ENCODE peak calls at places on chromosomes 12 and 14, in five cellular contexts. K is psoas muscle, A is mucosa of gallbladder, M is NCI-H1436, V is neural progenitor cell. C is an unnamed sample.

GRCh38 chr12:122967151-122967550 is 888 bp upstream of the ABCB9 start:
- DNase-seq in K (no peak), V (no peak), M (no peak), A (no peak), C (no peak)

GRCh38 chr12:6363330-6364036 is 11.9 kb downstream of the SCNN1A start:
- DNase-seq in A (peak), V (peak), M (no peak), K (peak), C (no peak)

GRCh38 chr12:3489057-3489456 is 1.9 kb upstream of the PRMT8 start:
- DNase-seq in V (no peak), K (no peak), M (no peak), A (no peak), C (no peak)

GRCh38 chr14:70666364-70666691 is 24.6 kb downstream of the TTC9 start:
- DNase-seq in A (no peak), V (no peak), K (no peak), M (no peak), C (no peak)

GRCh38 chr12:75086086-75087038 is 123.3 kb downstream of the KCNC2 start:
- DNase-seq in K (no peak), A (no peak), V (no peak), M (no peak), C (peak)

GRCh38 chr14:36316131-36316530 is 4.3 kb downstream of the MBIP start:
- DNase-seq in M (peak), K (no peak), A (no peak), V (no peak), C (no peak)

GRCh38 chr12:130973906-130974305 is 20.2 kb downstream of the ADGRD1 start:
- DNase-seq in K (no peak), M (no peak), A (no peak), V (no peak), C (no peak)

GRCh38 chr12:108457006-108457733 is 57.9 kb upstream of the FICD start:
- DNase-seq in M (peak), K (no peak), A (peak), V (peak), C (peak)

GRCh38 chr12:99619389-99620158 is 28.0 kb upstream of the GARIN6 start:
- DNase-seq in M (peak), K (no peak), V (peak), A (peak), C (no peak)

GRCh38 chr14:20454359-20454644 is 310 bp downstream of the OSGEP start:
- DNase-seq in M (peak), A (no peak), V (no peak), K (no peak), C (no peak)

GRCh38 chr14:100305446-100306255 is 593 bp downstream of the SLC25A29 start:
- DNase-seq in A (no peak), M (no peak), V (peak), K (no peak), C (no peak)

GRCh38 chr12:54008260-54008552 is 579 bp upstream of the HOXC8 start:
- DNase-seq in A (no peak), V (no peak), K (peak), M (no peak), C (no peak)

GRCh38 chr14:32311294-32312009 is 17.6 kb upstream of the AKAP6 start:
- DNase-seq in K (no peak), A (no peak), M (no peak), V (no peak), C (no peak)

GRCh38 chr14:34733245-34733644 is 18.9 kb upstream of the CFL2 start:
- DNase-seq in K (no peak), M (no peak), A (no peak), V (no peak), C (peak)

GRCh38 chr12:33614630-33615029 is 175.0 kb upstream of the SYT10 start:
- DNase-seq in A (no peak), K (no peak), M (no peak), V (no peak), C (no peak)

GRCh38 chr14:69904246-69904645 is 25.0 kb downstream of the SMOC1 start:
- DNase-seq in V (no peak), M (no peak), K (no peak), A (no peak), C (no peak)

GRCh38 chr12:2111816-2112215 is 59.0 kb downstream of the CACNA1C start:
- DNase-seq in M (no peak), K (no peak), A (no peak), V (no peak), C (no peak)

GRCh38 chr14:64757601-64758000 is 53.4 kb downstream of the PLEKHG3 start:
- DNase-seq in V (no peak), M (no peak), A (no peak), K (no peak), C (no peak)

GRCh38 chr12:8837291-8837690 is 14.9 kb downstream of the A2ML1 start:
- DNase-seq in K (no peak), M (no peak), A (no peak), V (no peak), C (no peak)

GRCh38 chr12:99915251-99916082 is 69.3 kb downstream of the ANKS1B start:
- DNase-seq in V (no peak), K (no peak), M (no peak), A (no peak), C (peak)

GRCh38 chr12:88400302-88400701 is 180.0 kb downstream of the KITLG start:
- DNase-seq in M (no peak), V (no peak), K (no peak), A (no peak), C (no peak)

GRCh38 chr14:95320076-95320895 is 578 bp upstream of the CLMN start:
- DNase-seq in V (no peak), A (no peak), M (peak), K (peak), C (no peak)

GRCh38 chr12:112973712-112974305 is 4.5 kb upstream of the OAS2 start:
- DNase-seq in V (no peak), A (no peak), K (no peak), M (no peak), C (no peak)

GRCh38 chr12:57243521-57244305 is 7.3 kb downstream of the STAC3 start:
- DNase-seq in K (peak), A (peak), V (peak), M (peak), C (peak)

GRCh38 chr12:109467978-109468676 is 9.0 kb downstream of the KCTD10 start:
- DNase-seq in V (no peak), A (no peak), K (no peak), M (no peak), C (no peak)

GRCh38 chr14:98633380-98633779 is 638.6 kb downstream of the BCL11B start:
- DNase-seq in A (peak), K (no peak), V (peak), M (peak), C (no peak)

GRCh38 chr14:79415726-79416125 is 795.6 kb downstream of the DIO2 start:
- DNase-seq in M (no peak), V (no peak), A (no peak), K (no peak), C (no peak)

GRCh38 chr12:123058980-123059379 is 78.5 kb downstream of the ARL6IP4 start:
- DNase-seq in V (no peak), K (no peak), A (no peak), M (no peak), C (no peak)

GRCh38 chr12:90963946-90964345 is 9.0 kb upstream of the CCER1 start:
- DNase-seq in V (no peak), M (no peak), A (no peak), K (no peak), C (no peak)

GRCh38 chr12:121190523-121191031 is 19.4 kb upstream of the P2RX4 start:
- DNase-seq in M (no peak), V (no peak), A (no peak), K (no peak), C (peak)

GRCh38 chr14:74333909-74334308 is 14.4 kb upstream of the VRTN start:
- DNase-seq in K (no peak), A (no peak), V (no peak), M (no peak), C (peak)

GRCh38 chr12:87332987-87333761 is 696.0 kb downstream of the C12orf50 start:
- DNase-seq in K (no peak), V (no peak), A (no peak), M (peak), C (no peak)

GRCh38 chr12:13154027-13154538 is 42.4 kb upstream of the EMP1 start:
- DNase-seq in V (no peak), A (no peak), K (no peak), M (no peak), C (no peak)

GRCh38 chr12:40336573-40337199 is 111.9 kb downstream of the LRRK2 start:
- DNase-seq in V (no peak), A (no peak), K (no peak), M (no peak), C (no peak)

GRCh38 chr12:50351120-50352043 is 45.0 kb downstream of the FAM186A start:
- DNase-seq in V (no peak), K (peak), M (no peak), A (peak), C (no peak)

GRCh38 chr12:40697566-40698257 is 5.5 kb downstream of the CNTN1 start:
- DNase-seq in M (peak), V (no peak), A (no peak), K (no peak), C (no peak)

GRCh38 chr12:2624543-2625266 is 170.1 kb upstream of the FKBP4 start:
- DNase-seq in M (no peak), V (peak), K (peak), A (no peak), C (peak)

GRCh38 chr12:3045989-3046388 is 31.2 kb upstream of the TSPAN9 start:
- DNase-seq in V (no peak), A (no peak), M (no peak), K (no peak), C (no peak)